ENCODE peak calls at places on chromosomes 16 and 17, in eight cellular contexts. A is H1, F is K562, D is endothelial cell of umbilical vein, C is GM12878, R is HCT116, X is HepG2, W is SK-N-SH. G is an unnamed sample.

GRCh38 chr16:3147757-3148104 is 12.9 kb downstream of the ZNF213 start:
- DNase-seq in W (no peak), C (no peak), X (no peak), R (no peak), A (no peak), D (no peak), F (no peak), G (no peak)

GRCh38 chr17:27418366-27418615 is 38.0 kb upstream of the KSR1 start:
- DNase-seq in R (no peak), A (no peak), D (no peak), F (no peak), X (no peak), C (no peak), W (no peak), G (no peak)

GRCh38 chr17:38748329-38749221 is at the start of gene PCGF2:
- DNase-seq in R (peak; percentile 71), X (peak; percentile 89), W (peak; percentile 90), A (peak; percentile 93), C (no peak), F (peak; percentile 77), D (peak; percentile 83), G (peak; percentile 98)

GRCh38 chr16:27461483-27462171 is 59.7 kb downstream of the IL21R start:
- DNase-seq in D (peak; percentile 69), C (no peak), R (no peak), A (no peak), F (no peak), W (no peak), X (no peak), G (no peak)

GRCh38 chr16:21611546-21612384 is 12.4 kb downstream of the METTL9 start:
- DNase-seq in W (no peak), F (peak; percentile 25), A (no peak), C (no peak), D (no peak), R (no peak), X (no peak), G (no peak)

GRCh38 chr16:51149721-51150158 is 1.3 kb downstream of the SALL1 start:
- DNase-seq in A (peak; percentile 59), W (peak; percentile 28), D (no peak), F (no peak), X (no peak), C (no peak), R (no peak), G (peak; percentile 36)

GRCh38 chr16:49799172-49799571 is 56.7 kb downstream of the ZNF423 start:
- DNase-seq in X (no peak), C (no peak), F (no peak), W (no peak), A (no peak), R (no peak), D (no peak), G (peak; percentile 71)

GRCh38 chr16:9578459-9578858 is 487.0 kb downstream of the HAPSTR1 start:
- DNase-seq in R (no peak), D (no peak), C (no peak), X (no peak), F (no peak), W (no peak), A (no peak), G (no peak)

DNA sequence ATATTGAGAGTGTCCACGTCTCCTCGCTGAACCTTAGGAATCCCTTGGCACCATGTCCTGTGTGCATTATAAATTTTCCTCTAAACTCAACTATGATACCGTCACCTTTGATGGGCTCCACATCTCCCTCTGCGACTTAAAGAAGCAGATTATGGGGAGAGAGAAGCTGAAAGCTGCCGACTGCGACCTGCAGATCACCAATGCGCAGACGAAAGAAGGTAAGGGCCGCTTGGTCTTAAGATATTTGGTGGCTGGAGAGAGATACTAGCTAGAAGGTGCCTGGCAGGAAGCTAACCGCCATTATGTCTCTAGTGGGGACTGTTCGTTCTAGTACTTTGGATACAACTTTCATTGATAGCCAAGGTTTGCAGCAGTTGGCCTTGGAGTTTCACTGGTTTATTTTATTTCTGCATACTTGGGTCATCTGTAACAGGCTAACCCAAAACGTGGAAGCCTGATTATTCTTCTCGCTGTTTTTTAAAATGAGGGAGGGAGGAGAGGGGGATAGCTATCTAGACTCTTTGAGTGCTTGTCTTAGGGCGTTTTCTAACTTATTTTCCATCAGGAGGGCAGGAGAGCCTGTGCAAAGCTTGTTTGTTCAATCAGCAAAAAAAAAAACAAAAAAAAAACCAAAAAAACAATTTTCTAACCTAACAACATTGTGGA is 1.3 kb downstream of the RBBP6 start:
- DNase-seq in D (peak; percentile 46), R (no peak), W (peak; percentile 17), X (no peak), C (no peak), F (no peak), A (no peak), G (peak; percentile 40)
- H4K20me1 ChIP-seq in D (peaks cover 25% of the 10 kb centered on the region), R (peaks cover 26% of the 10 kb centered on the region), W (peaks cover 56% of the 10 kb centered on the region), X (peaks cover 53% of the 10 kb centered on the region), C (peaks cover 8% of the 10 kb centered on the region), F (peaks cover 26% of the 10 kb centered on the region), A (peaks cover 2% of the 10 kb centered on the region), G (peaks cover 41% of the 10 kb centered on the region)

GRCh38 chr16:86521236-86522197 is 11.2 kb downstream of the FOXF1 start:
- DNase-seq in C (no peak), A (no peak), F (peak; percentile 28), W (no peak), D (no peak), X (no peak), R (no peak), G (no peak)

GRCh38 chr16:86517652-86518258 is 7.4 kb downstream of the FOXF1 start:
- DNase-seq in F (peak; percentile 63), C (no peak), A (peak; percentile 82), X (peak; percentile 47), W (peak; percentile 81), D (peak; percentile 66), R (peak; percentile 51), G (peak; percentile 80)

GRCh38 chr16:86519007-86519648 is 8.8 kb downstream of the FOXF1 start:
- DNase-seq in D (no peak), R (no peak), X (no peak), W (no peak), F (no peak), A (no peak), C (no peak), G (no peak)

GRCh38 chr16:86520317-86521210 is 10.2 kb downstream of the FOXF1 start:
- DNase-seq in W (no peak), C (no peak), X (no peak), D (no peak), R (no peak), F (peak; percentile 40), A (no peak), G (no peak)

GRCh38 chr16:86519649-86520316 is 9.5 kb downstream of the FOXF1 start:
- DNase-seq in D (peak; percentile 65), R (peak; percentile 63), C (no peak), F (peak; percentile 77), W (peak; percentile 82), X (peak; percentile 48), A (peak; percentile 87), G (peak; percentile 87)
- TF ChIP-seq POLR2AphosphoS5 in D (no peak), R (no peak), C (no peak), F (no peak), W (no peak), X (no peak), A (no peak), G (no peak)

DNA sequence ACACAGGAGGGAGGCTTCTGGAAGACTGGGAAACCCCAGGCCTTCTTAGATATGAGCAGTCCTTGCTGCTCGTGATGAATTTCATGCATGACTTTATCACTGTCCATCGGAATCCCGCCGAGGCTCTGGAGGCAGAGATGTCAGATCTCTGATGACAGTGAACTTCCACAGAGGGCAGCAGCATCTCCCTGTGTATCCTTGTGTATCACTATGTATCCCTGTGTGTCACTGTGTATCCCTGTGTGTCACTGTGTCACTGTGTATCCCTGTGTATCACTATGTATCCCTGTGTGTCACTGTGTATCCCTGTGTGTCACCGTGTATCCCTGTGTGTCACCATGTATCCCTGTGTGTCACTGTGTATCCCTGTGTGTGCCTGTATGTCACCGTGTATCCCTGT is 160.2 kb upstream of the CHMP6 start:
- DNase-seq in R (no peak), X (no peak), C (no peak), W (no peak), D (no peak), A (no peak), F (no peak), G (no peak)
- H3K27ac ChIP-seq in R (no peak overlapping the region), X (no peak overlapping the region), C (peak overlapping the region; percentile 95), W (no peak overlapping the region), D (no peak overlapping the region), A (no peak overlapping the region), F (no peak overlapping the region), G (no peak overlapping the region)

GRCh38 chr16:87423429-87423828 is 31.3 kb downstream of the MAP1LC3B start:
- DNase-seq in A (no peak), W (no peak), D (no peak), X (no peak), F (no peak), C (no peak), R (no peak), G (no peak)
- H4K20me1 ChIP-seq in A (peaks cover 5% of the 10 kb centered on the region), W (peaks cover 26% of the 10 kb centered on the region), D (no peaks in the 10 kb centered on the region), X (peaks cover 3% of the 10 kb centered on the region), F (no peaks in the 10 kb centered on the region), C (no peaks in the 10 kb centered on the region), R (no peaks in the 10 kb centered on the region), G (peaks cover 7% of the 10 kb centered on the region)

DNA sequence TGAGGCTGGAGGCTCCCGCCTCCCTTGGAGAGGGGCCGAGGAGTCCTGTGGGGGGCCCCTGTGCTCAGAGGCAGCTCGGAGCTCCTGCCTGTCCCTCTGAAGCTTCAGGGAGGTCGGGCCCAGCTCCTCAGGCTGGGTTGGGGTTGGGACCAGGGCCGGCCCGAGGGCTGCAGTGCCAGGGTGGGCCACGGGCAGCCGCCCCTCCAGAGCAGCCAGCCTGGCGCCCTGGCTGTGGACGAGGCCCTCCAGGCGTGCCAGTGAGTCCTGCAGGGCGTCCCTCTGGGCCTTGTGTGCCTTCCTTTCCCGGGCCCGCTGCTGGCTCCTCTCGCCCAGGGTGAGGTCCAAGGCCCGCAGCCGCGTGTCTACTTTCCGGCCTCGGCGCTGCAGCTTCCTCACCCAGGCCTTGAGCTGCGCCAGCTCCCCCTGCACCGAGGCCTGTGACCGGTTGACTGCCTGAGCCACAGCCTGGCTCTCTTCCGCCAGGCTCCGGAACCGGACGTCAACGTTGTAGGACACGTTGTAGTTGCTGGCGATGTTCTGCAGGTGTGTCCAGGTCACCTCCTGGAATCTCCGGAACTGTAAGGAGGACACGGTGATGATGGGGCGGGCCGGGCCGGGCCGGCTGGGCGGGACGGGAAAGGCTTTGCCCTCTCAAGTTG is 1.2 kb downstream of the PTX4 start:
- DNase-seq in A (peak; percentile 41), D (no peak), F (no peak), W (no peak), C (no peak), X (no peak), R (no peak), G (no peak)
- TF ChIP-seq POLR2AphosphoS5 in A (no peak), D (no peak), F (no peak), W (no peak), C (no peak), X (no peak), R (no peak), G (no peak)

DNA sequence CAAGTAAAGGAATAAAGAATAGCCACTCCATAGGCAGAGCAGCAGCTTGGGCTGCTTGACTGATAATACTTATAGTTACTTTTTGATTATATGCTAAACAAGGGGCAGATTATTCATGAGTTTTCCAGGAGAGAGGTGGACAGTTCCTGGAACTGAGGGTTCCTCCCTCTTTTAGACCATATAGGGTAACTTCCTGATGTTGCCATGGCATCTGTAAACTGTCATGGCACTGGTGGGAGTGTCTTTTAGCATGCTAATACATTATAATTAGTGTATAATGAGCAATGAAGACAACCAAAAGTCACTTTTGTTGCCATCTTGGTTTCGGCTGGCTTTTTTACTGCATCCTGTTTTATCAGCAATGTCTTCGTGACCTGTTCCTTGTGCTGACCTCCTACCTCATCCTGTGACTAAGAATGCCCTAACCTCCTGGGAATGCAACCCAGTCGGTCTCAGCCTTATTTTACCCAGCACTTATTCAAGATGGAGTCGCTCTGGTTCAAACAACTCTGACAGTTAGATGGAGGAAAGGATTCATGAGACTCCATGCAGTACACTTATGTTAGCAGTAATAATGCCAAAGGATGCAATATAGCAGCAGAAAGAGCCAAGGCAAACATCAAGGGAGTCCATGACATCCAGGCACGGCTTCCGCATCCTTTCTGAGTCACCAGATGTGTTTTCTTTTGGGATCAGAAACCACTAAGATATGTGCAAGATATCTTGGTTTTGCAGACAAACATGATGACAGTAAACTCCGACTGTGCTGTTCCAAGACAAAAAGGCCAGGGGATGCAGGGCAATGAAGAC is 55.8 kb upstream of the B4GALNT2 start:
- DNase-seq in R (no peak), A (no peak), F (no peak), C (no peak), W (no peak), D (peak; percentile 88), X (no peak), G (no peak)
- H3K27ac ChIP-seq in R (no peak overlapping the region), A (no peak overlapping the region), F (peak overlapping the region; percentile 48), C (no peak overlapping the region), W (peak overlapping the region; percentile 51), D (peak overlapping the region; percentile 53), X (no peak overlapping the region), G (no peak overlapping the region)